ENCODE peak calls at places on chromosomes 13 and 19, in four cellular contexts. One of them, this sample, is unnamed.

GRCh38 chr19:55491546-55492360 is 3.5 kb downstream of the SSC5D start:
- DNase-seq in WTC11: no peak
- DNase-seq in K562: no peak
- DNase-seq in HepG2: no peak
- DNase-seq in this sample: no peak

GRCh38 chr13:97658556-97658955 is 224.6 kb downstream of the RAP2A start:
- DNase-seq in WTC11: no peak
- DNase-seq in HepG2: no peak
- DNase-seq in K562: no peak
- DNase-seq in this sample: no peak

GRCh38 chr19:3852614-3853254 is 16.1 kb downstream of the ZFR2 start:
- DNase-seq in WTC11: peak
- DNase-seq in HepG2: peak
- DNase-seq in K562: peak
- DNase-seq in this sample: no peak

GRCh38 chr19:49127674-49128544 is 8.6 kb downstream of the PPFIA3 start:
- DNase-seq in WTC11: peak
- DNase-seq in K562: peak
- DNase-seq in HepG2: peak
- DNase-seq in this sample: peak

GRCh38 chr19:10290876-10291553 is 1.3 kb downstream of the ICAM5 start:
- DNase-seq in WTC11: peak
- DNase-seq in HepG2: peak
- DNase-seq in K562: peak
- DNase-seq in this sample: no peak

GRCh38 chr19:57075125-57075524 is 44.7 kb upstream of the USP29 start:
- DNase-seq in K562: no peak
- DNase-seq in HepG2: no peak
- DNase-seq in WTC11: no peak
- DNase-seq in this sample: no peak

GRCh38 chr19:35513975-35514809 is 743 bp upstream of the DMKN start:
- DNase-seq in WTC11: peak
- DNase-seq in K562: no peak
- DNase-seq in HepG2: peak
- DNase-seq in this sample: no peak

GRCh38 chr13:98889419-98890079 is 88.3 kb downstream of the DOCK9 start:
- DNase-seq in HepG2: no peak
- DNase-seq in WTC11: no peak
- DNase-seq in K562: no peak
- DNase-seq in this sample: no peak

GRCh38 chr13:37681295-37682032 is 82.9 kb upstream of the POSTN start:
- DNase-seq in HepG2: no peak
- DNase-seq in K562: no peak
- DNase-seq in WTC11: no peak
- DNase-seq in this sample: no peak

GRCh38 chr13:33932765-33933406 is 114.9 kb downstream of the RFC3 start:
- DNase-seq in WTC11: no peak
- DNase-seq in K562: no peak
- DNase-seq in HepG2: no peak
- DNase-seq in this sample: no peak

GRCh38 chr13:102286326-102286725 is 115.5 kb downstream of the FGF14 start:
- DNase-seq in HepG2: peak
- DNase-seq in K562: no peak
- DNase-seq in WTC11: no peak
- DNase-seq in this sample: no peak

GRCh38 chr13:30905932-30906383 is at the start of gene MEDAG:
- DNase-seq in HepG2: no peak
- DNase-seq in K562: no peak
- DNase-seq in WTC11: peak
- DNase-seq in this sample: no peak

GRCh38 chr13:32019612-32020233 is 11.9 kb upstream of the FRY start:
- DNase-seq in HepG2: peak
- DNase-seq in K562: peak
- DNase-seq in WTC11: peak
- DNase-seq in this sample: peak

GRCh38 chr13:48908381-48909087 is 67.2 kb upstream of the FNDC3A start:
- DNase-seq in HepG2: no peak
- DNase-seq in WTC11: no peak
- DNase-seq in K562: no peak
- DNase-seq in this sample: no peak

GRCh38 chr13:51501592-51502205 is 48.9 kb upstream of the INTS6 start:
- DNase-seq in K562: no peak
- DNase-seq in HepG2: no peak
- DNase-seq in WTC11: no peak
- DNase-seq in this sample: no peak

GRCh38 chr19:6066661-6067646 is 43.3 kb downstream of the RFX2 start:
- DNase-seq in HepG2: peak
- DNase-seq in WTC11: peak
- DNase-seq in K562: peak
- DNase-seq in this sample: no peak

GRCh38 chr19:55304279-55304978 is 20.6 kb downstream of the BRSK1 start:
- DNase-seq in WTC11: peak
- DNase-seq in K562: peak
- DNase-seq in HepG2: peak
- DNase-seq in this sample: no peak

GRCh38 chr19:51807111-51807701 is 12.2 kb downstream of the FPR3 start:
- DNase-seq in K562: peak
- DNase-seq in HepG2: peak
- DNase-seq in WTC11: peak
- DNase-seq in this sample: no peak

GRCh38 chr13:90047600-90047999 is 1299.9 kb upstream of the MIR17HG start:
- DNase-seq in K562: no peak
- DNase-seq in HepG2: no peak
- DNase-seq in WTC11: no peak
- DNase-seq in this sample: no peak

GRCh38 chr13:74136089-74136658 is 2.0 kb upstream of the KLF12 start:
- DNase-seq in HepG2: no peak
- DNase-seq in K562: no peak
- DNase-seq in WTC11: peak
- DNase-seq in this sample: no peak

GRCh38 chr13:44422755-44423643 is 49.4 kb downstream of the SERP2 start:
- DNase-seq in WTC11: no peak
- DNase-seq in HepG2: no peak
- DNase-seq in K562: no peak
- DNase-seq in this sample: no peak

GRCh38 chr13:27973291-27973690 is 4.2 kb upstream of the CDX2 start:
- DNase-seq in WTC11: no peak
- DNase-seq in HepG2: no peak
- DNase-seq in K562: no peak
- DNase-seq in this sample: no peak

GRCh38 chr19:12886943-12887747 is at the start of gene KLF1:
- DNase-seq in WTC11: no peak
- DNase-seq in HepG2: no peak
- DNase-seq in K562: peak
- DNase-seq in this sample: no peak

GRCh38 chr19:12885749-12886706 is 973 bp downstream of the KLF1 start:
- DNase-seq in HepG2: no peak
- DNase-seq in K562: peak
- DNase-seq in WTC11: peak
- DNase-seq in this sample: no peak

GRCh38 chr19:12884627-12884925 is 2.4 kb downstream of the KLF1 start:
- DNase-seq in WTC11: no peak
- DNase-seq in HepG2: no peak
- DNase-seq in K562: no peak
- DNase-seq in this sample: no peak

GRCh38 chr19:12884202-12884601 is 2.8 kb downstream of the KLF1 start:
- DNase-seq in WTC11: no peak
- DNase-seq in K562: no peak
- DNase-seq in HepG2: no peak
- DNase-seq in this sample: no peak

GRCh38 chr19:12884926-12885748 is 1.9 kb downstream of the KLF1 start:
- DNase-seq in HepG2: peak
- DNase-seq in K562: peak
- DNase-seq in WTC11: peak
- DNase-seq in this sample: peak
- TF ChIP-seq CREM in HepG2: no peak
- TF ChIP-seq CREM in K562: peak
- TF ChIP-seq CREM in WTC11: peak
- TF ChIP-seq CREM in this sample: no peak

DNA sequence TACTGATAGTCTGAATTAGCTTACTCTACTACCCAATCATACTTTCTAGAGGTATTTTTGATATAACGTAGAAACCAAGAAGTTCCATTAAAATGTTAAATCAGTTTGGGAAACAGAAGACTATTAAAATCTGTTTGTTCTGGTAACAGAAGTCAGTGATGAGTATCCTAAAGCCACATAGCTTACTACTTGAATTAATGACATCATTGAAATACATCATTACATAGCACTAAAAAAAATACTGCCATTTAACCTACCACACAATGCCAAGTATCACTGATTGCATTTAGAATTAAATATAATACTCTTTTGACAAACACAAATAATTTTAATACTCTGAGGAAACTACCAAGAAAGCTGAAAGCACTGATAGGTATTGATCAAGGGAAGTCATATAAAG is 5.4 kb downstream of the MRPS31 start:
- DNase-seq in HepG2: no peak
- DNase-seq in WTC11: no peak
- DNase-seq in K562: no peak
- DNase-seq in this sample: no peak
- TF ChIP-seq CREM in HepG2: no peak
- TF ChIP-seq CREM in WTC11: no peak
- TF ChIP-seq CREM in K562: no peak
- TF ChIP-seq CREM in this sample: no peak

DNA sequence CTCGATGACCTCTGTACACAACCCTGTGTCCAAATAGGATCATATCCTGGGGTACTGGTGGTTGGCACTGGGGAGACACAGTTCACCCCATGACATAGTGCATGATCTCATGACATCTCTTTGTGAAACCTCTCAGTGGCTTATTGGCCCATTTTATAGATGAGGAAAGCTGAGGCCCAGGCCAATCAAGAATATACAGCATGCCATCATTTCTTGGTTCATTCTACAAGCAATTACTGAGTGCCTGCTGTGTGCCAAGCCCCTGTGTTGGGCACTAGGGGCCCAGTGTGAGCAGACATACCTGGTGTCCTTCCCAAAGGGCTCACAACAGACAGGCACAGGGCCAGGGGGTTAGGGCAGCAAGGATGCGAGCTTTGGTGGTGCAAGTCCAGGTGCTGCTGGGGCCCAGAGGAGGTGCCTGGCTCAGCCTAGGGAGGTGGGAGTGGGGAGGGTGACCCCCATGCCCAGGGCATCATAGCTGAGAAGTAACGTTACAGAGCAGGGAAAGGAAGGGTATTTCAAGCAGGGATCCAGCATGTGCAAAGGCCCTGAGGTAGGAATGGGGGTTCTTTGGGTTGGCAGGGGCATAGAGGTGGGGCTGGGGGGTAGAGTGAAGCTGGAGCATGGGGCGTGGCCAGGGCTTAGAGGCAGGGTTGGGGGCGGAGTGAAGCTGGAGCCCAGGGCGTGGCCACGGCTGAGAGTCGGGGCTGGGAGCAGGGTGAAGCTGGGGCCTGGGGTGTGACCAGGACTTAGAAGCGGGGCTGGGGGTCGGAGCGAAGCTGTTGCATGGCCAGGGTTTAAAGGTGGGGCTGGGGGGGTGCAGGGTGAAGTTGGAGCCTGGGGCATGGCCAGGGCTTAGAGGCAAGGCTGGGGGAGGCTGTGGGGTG is 20.7 kb downstream of the COLGALT1 start:
- DNase-seq in HepG2: no peak
- DNase-seq in K562: peak
- DNase-seq in WTC11: no peak
- DNase-seq in this sample: no peak
- TF ChIP-seq CREM in HepG2: no peak
- TF ChIP-seq CREM in K562: no peak
- TF ChIP-seq CREM in WTC11: no peak
- TF ChIP-seq CREM in this sample: no peak

DNA sequence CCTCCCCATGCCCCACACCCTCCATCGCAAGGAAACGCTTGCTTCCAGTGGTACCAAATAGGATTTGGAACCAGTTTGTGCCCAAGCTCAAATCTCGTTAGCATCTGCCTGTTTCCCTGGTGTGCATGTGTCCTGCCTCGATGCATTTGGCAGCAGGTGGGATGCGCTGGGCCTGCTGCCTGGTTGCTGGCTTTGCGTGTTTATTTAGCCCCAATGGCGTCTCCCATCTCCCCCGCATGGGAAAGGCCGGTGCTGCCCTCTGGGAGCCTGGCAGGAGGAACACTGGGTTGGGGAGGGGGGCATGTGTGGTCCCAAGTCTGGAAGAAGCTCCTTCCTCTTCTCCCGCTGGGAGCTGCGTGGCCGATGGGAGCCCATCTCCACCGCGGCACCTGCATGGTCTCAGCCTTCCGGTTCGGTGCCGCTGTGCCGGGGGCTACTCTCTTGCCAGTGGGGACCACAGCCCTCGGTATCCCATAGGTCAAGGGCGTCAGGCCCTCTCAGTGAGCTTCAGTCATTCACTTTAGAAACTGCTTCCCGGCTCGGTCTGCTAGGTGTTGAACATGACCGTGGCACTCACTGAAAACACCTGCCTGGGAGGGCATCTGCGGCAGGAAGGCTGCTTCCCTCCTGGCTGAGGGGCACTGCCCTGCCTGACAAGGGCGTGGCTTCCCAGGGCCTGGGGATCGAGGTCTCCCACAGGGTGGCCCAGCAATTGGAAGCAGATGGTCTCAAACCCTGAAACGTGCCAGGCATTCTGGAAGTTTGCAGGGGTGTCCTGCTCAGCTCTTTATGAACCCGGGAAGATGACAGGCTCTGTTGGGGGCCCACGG is 11.8 kb upstream of the F7 start:
- DNase-seq in WTC11: no peak
- DNase-seq in K562: no peak
- DNase-seq in HepG2: no peak
- DNase-seq in this sample: no peak
- TF ChIP-seq CREM in WTC11: no peak
- TF ChIP-seq CREM in K562: no peak
- TF ChIP-seq CREM in HepG2: no peak
- TF ChIP-seq CREM in this sample: no peak

GRCh38 chr13:93224545-93224944 is 2.1 kb upstream of the GPC6 start:
- DNase-seq in K562: no peak
- DNase-seq in WTC11: peak
- DNase-seq in HepG2: peak
- DNase-seq in this sample: no peak
- TF ChIP-seq CREM in K562: no peak
- TF ChIP-seq CREM in WTC11: no peak
- TF ChIP-seq CREM in HepG2: no peak
- TF ChIP-seq CREM in this sample: no peak

DNA sequence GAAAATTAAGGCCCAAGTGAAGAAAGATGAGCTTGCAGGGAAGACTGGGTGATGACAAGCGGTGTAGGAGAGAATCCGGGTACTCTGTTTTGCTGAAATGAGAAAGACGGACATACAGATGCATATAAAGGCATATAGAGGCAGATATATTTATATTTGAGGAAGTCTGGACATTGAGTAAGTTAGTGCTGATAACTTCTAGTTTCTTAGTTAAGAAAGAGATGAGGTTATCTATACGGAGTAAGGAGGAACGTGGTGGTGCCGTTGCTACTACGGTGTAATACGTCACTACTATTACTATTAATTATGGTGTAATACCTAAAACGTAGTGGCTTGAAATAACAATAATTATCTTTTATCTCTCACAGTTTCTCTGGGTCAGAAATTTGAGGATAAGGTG is 9.8 kb upstream of the CPB2 start:
- DNase-seq in K562: no peak
- DNase-seq in WTC11: no peak
- DNase-seq in HepG2: no peak
- DNase-seq in this sample: no peak
- TF ChIP-seq CREM in K562: no peak
- TF ChIP-seq CREM in WTC11: no peak
- TF ChIP-seq CREM in HepG2: no peak
- TF ChIP-seq CREM in this sample: no peak

This sample was measured in GM12878.